ENCODE peak calls at places on chromosomes 3 and 15, in seven cellular contexts. J is activated CD4-positive, alpha-beta T cell treated with anti-CD3 and anti-CD28 coated beads for 36 hours; E is naive thymus-derived CD8-positive, alpha-beta T cell; W is central memory CD8-positive, alpha-beta T cell; P is body of pancreas; V is activated T-cell treated with anti-CD3 and anti-CD28 coated beads, Interleukin-2, amount 50 U/mL, for 4 hours; L is activated naive CD4-positive, alpha-beta T cell treated with anti-CD3 and anti-CD28 coated beads, Interleukin-2, amount 50 U/mL, for 72 hours. Z is an unnamed sample.

GRCh38 chr15:80461370-80462060 is 57.3 kb downstream of the ARNT2 start:
- ATAC-seq in J (no peak), L (no peak), P (no peak), W (no peak), E (no peak), V (no peak), Z (no peak)

GRCh38 chr3:194686816-194687637 is 1.3 kb downstream of the FAM43A start:
- ATAC-seq in L (peak), J (peak), P (no peak), V (peak), W (no peak), E (peak), Z (peak)

GRCh38 chr3:179308006-179308405 is 14.8 kb upstream of the ZNF639 start:
- ATAC-seq in W (no peak), V (no peak), L (no peak), P (no peak), J (no peak), E (no peak), Z (no peak)

GRCh38 chr3:173660645-173661299 is 263.2 kb downstream of the NLGN1 start:
- ATAC-seq in E (no peak), V (no peak), P (no peak), J (no peak), W (no peak), L (no peak), Z (no peak)

GRCh38 chr3:14884665-14885064 is 62.7 kb upstream of the NR2C2 start:
- ATAC-seq in E (peak), L (no peak), P (no peak), W (no peak), J (peak), V (peak), Z (no peak)

GRCh38 chr3:126816956-126817777 is 113.1 kb downstream of the CHCHD6 start:
- ATAC-seq in W (no peak), E (no peak), V (no peak), J (no peak), P (no peak), L (no peak), Z (no peak)

GRCh38 chr3:8318002-8318649 is 183.5 kb upstream of the LMCD1 start:
- ATAC-seq in P (no peak), V (no peak), L (no peak), E (no peak), W (no peak), J (no peak), Z (no peak)

GRCh38 chr3:134315286-134316106 is 58.8 kb downstream of the AMOTL2 start:
- ATAC-seq in W (no peak), L (no peak), J (no peak), V (no peak), E (no peak), P (no peak), Z (peak)

GRCh38 chr3:40109641-40110490 is 199.6 kb upstream of the EIF1B start:
- ATAC-seq in E (no peak), V (no peak), L (no peak), W (no peak), P (peak), J (no peak), Z (peak)

GRCh38 chr3:126883241-126883640 is 99.7 kb upstream of the PLXNA1 start:
- ATAC-seq in J (no peak), V (no peak), P (peak), L (no peak), E (no peak), W (no peak), Z (no peak)

GRCh38 chr3:59812188-59812587 is 762.4 kb upstream of the CFAP20DC start:
- ATAC-seq in W (no peak), V (no peak), P (no peak), J (peak), L (no peak), E (no peak), Z (no peak)

GRCh38 chr3:13353936-13354542 is 66.1 kb downstream of the NUP210 start:
- ATAC-seq in E (no peak), P (no peak), W (no peak), L (no peak), V (no peak), J (no peak), Z (no peak)

GRCh38 chr3:79490165-79491028 is 277.4 kb downstream of the ROBO1 start:
- ATAC-seq in W (no peak), V (no peak), L (no peak), P (peak), J (no peak), E (no peak), Z (no peak)

GRCh38 chr3:37979798-37980476 is 10.6 kb upstream of the VILL start:
- ATAC-seq in E (no peak), L (no peak), P (no peak), J (no peak), V (no peak), W (no peak), Z (no peak)

GRCh38 chr15:52579852-52580251 is 11.0 kb upstream of the ARPP19 start:
- ATAC-seq in W (no peak), E (no peak), L (no peak), V (no peak), P (peak), J (no peak), Z (peak)

Z was measured in esophagus mucosa.